ENCODE peak calls at places on chromosomes 6 and 20, in ten cellular contexts. T is lower lobe of right lung, X is HCT116, U is sigmoid colon, S is IMR-90, C is A549, Y is uterus, Z is OCI-LY7, J is A673, L is ovary. P is an unnamed sample.
A peak's percentile ranks its signal among the peaks of the same experiment; 100 is the strongest.

GRCh38 chr6:40511884-40512283 is 75.3 kb downstream of the LRFN2 start:
- DNase-seq in T (no peak), X (no peak), U (no peak), S (no peak), C (no peak), Y (no peak), Z (no peak), J (no peak), L (no peak), P (no peak)

GRCh38 chr20:63191400-63191799 is 24.5 kb downstream of the YTHDF1 start:
- DNase-seq in T (peak; percentile 52), X (peak; percentile 91), U (no peak), S (peak; percentile 19), C (no peak), Y (no peak), Z (no peak), J (no peak), L (no peak), P (peak; percentile 63)

GRCh38 chr20:33246077-33246476 is 10.3 kb downstream of the BPIFA1 start:
- DNase-seq in T (no peak), X (no peak), U (no peak), S (no peak), C (no peak), Y (no peak), Z (no peak), J (no peak), L (no peak), P (no peak)

GRCh38 chr20:24753136-24753535 is 195.9 kb upstream of the CST7 start:
- DNase-seq in T (no peak), X (no peak), U (no peak), S (no peak), C (no peak), Y (no peak), Z (no peak), J (no peak), L (no peak), P (no peak)

GRCh38 chr6:166365221-166365620 is 17.5 kb downstream of the MPC1 start:
- DNase-seq in T (no peak), X (no peak), U (no peak), S (peak; percentile 74), C (no peak), Y (no peak), Z (no peak), J (peak; percentile 70), L (no peak), P (no peak)

GRCh38 chr6:73704260-73704659 is 8.3 kb downstream of the CD109 start:
- DNase-seq in T (no peak), X (peak; percentile 93), U (no peak), S (peak; percentile 99), C (peak; percentile 38), Y (no peak), Z (no peak), J (peak; percentile 54), L (no peak), P (no peak)

GRCh38 chr6:143857651-143858050 is 6.6 kb upstream of the ZC2HC1B start:
- DNase-seq in T (no peak), X (no peak), U (no peak), S (no peak), C (no peak), Y (no peak), Z (no peak), J (no peak), L (no peak), P (no peak)

GRCh38 chr6:43670623-43670986 is 17.0 kb downstream of the MRPS18A start:
- DNase-seq in T (no peak), X (no peak), U (no peak), S (no peak), C (no peak), Y (no peak), Z (no peak), J (no peak), L (no peak), P (no peak)

GRCh38 chr6:7557652-7558051 is 16.2 kb downstream of the DSP start:
- DNase-seq in T (no peak), X (no peak), U (no peak), S (no peak), C (no peak), Y (no peak), Z (no peak), J (no peak), L (no peak), P (no peak)

GRCh38 chr6:7559651-7560385 is 18.3 kb downstream of the DSP start:
- DNase-seq in T (no peak), X (no peak), U (no peak), S (no peak), C (no peak), Y (no peak), Z (no peak), J (no peak), L (no peak), P (no peak)

GRCh38 chr6:7559196-7559595 is 17.7 kb downstream of the DSP start:
- DNase-seq in T (no peak), X (no peak), U (no peak), S (no peak), C (no peak), Y (no peak), Z (no peak), J (no peak), L (no peak), P (no peak)

GRCh38 chr6:7562769-7563168 is 21.3 kb downstream of the DSP start:
- DNase-seq in T (no peak), X (no peak), U (no peak), S (no peak), C (no peak), Y (no peak), Z (no peak), J (no peak), L (no peak), P (no peak)

DNA sequence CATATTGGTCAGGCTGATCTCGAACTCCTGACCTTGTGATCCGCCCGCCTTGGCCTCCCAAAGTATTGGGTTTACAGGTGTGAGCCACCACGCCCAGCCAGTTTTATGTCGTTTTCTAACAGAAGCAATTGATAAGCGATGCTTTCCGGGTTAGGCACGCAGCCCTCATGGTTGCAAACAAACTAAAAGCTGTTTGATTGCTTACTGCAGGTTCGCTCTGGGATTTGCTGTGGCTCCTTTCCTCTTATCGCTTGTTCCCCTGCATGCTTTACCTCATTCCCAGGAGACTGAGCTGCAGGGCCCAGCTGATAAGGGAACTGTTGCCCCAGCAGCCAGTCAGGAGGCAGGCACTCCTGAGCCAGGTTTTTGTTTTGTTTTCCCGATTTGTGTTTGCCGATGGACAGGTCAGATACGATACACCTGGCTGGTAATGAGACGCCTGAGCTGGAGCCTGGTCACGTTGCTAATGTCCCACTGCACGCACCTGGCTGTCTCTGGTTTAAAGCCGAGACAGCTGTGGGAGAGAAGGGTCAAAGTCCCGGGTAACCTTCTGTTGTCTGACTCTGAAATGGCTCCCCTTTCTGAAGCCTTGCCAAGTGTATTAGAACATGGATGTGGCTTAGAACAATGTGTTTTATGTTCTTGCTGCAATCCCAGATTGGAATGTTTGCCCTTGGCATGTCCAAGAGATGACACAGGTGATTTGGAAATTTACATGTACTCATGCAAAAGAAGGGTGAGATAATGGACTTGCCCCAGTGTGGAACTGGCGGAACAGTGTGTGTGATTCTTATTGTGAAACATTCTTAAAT is 19.9 kb downstream of the DSP start:
- DNase-seq in T (no peak), X (no peak), U (no peak), S (peak; percentile 27), C (no peak), Y (no peak), Z (no peak), J (no peak), L (no peak), P (peak; percentile 90)
- H3K27ac ChIP-seq in T (no peak overlapping the region), X (no peak overlapping the region), U (no peak overlapping the region), S (no peak overlapping the region), C (no peak overlapping the region), Y (no peak overlapping the region), Z (no peak overlapping the region), J (no peak overlapping the region), L (no peak overlapping the region), P (peak overlapping the region; percentile 77)

GRCh38 chr6:32047855-32048766 is 9.9 kb downstream of the CYP21A2 start:
- DNase-seq in T (peak; percentile 77), X (peak; percentile 34), U (peak; percentile 89), S (peak; percentile 30), C (peak; percentile 34), Y (peak; percentile 77), Z (peak; percentile 54), J (peak; percentile 60), L (peak; percentile 83), P (peak; percentile 79)

GRCh38 chr6:32047539-32047854 is 9.3 kb downstream of the CYP21A2 start:
- DNase-seq in T (no peak), X (no peak), U (peak; percentile 66), S (no peak), C (no peak), Y (no peak), Z (no peak), J (no peak), L (peak; percentile 40), P (no peak)

GRCh38 chr6:32046450-32047083 is 8.4 kb downstream of the CYP21A2 start:
- DNase-seq in T (no peak), X (no peak), U (peak; percentile 84), S (no peak), C (no peak), Y (peak; percentile 65), Z (no peak), J (peak; percentile 88), L (peak; percentile 70), P (no peak)

GRCh38 chr6:32047084-32047478 is 8.9 kb downstream of the CYP21A2 start:
- DNase-seq in T (no peak), X (peak; percentile 21), U (peak; percentile 91), S (peak; percentile 24), C (no peak), Y (peak; percentile 80), Z (no peak), J (no peak), L (no peak), P (no peak)

DNA sequence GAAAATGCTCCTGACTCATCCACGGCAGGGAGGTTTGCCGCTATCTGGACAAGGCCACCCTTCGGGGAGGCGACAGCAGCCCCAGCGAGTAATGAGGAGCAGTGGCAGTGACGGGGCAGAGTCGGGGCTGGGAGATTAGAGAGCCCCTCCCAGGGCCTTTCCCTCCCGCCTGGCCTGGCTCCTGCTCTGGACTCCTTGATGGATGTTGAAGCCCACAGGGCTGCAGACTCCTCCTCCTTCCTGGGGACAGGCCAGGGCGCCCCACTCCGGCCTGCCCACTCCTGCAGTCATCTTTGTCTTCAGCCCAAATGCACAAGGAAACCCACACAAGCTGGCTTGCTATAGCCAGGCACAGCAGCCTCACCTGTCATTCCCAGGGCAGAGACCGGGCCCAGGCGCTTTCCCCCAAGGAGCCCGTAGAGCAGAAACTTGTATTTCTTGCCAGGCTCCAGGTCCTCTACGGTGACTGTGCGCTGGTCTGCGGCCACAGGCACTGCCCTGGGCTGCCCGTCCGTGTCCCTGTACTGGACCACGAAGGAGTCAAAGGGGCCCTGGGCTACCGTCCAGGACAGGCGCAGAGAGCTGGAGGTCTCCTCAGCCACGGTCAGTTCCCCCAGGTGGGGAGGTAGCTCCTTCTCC is 7.7 kb downstream of the CYP21A2 start:
- DNase-seq in T (no peak), X (no peak), U (no peak), S (no peak), C (no peak), Y (no peak), Z (no peak), J (no peak), L (no peak), P (no peak)
- H3K27ac ChIP-seq in T (peak overlapping the region; percentile 64), X (no peak overlapping the region), U (peak overlapping the region; percentile 54), S (no peak overlapping the region), C (no peak overlapping the region), Y (peak overlapping the region; percentile 75), Z (no peak overlapping the region), J (peak overlapping the region; percentile 48), L (peak overlapping the region; percentile 83), P (no peak overlapping the region)

GRCh38 chr20:43241057-43241702 is 51.5 kb upstream of the PTPRT start:
- DNase-seq in T (no peak), X (no peak), U (no peak), S (no peak), C (no peak), Y (no peak), Z (no peak), J (no peak), L (no peak), P (no peak)

GRCh38 chr20:43237651-43238050 is 47.9 kb upstream of the PTPRT start:
- DNase-seq in T (no peak), X (no peak), U (no peak), S (no peak), C (no peak), Y (no peak), Z (no peak), J (no peak), L (no peak), P (no peak)

GRCh38 chr20:43231829-43232228 is 42.1 kb upstream of the PTPRT start:
- DNase-seq in T (no peak), X (no peak), U (no peak), S (no peak), C (no peak), Y (no peak), Z (no peak), J (no peak), L (no peak), P (no peak)

GRCh38 chr20:43238833-43239232 is 49.1 kb upstream of the PTPRT start:
- DNase-seq in T (no peak), X (peak; percentile 33), U (no peak), S (no peak), C (no peak), Y (no peak), Z (peak; percentile 23), J (peak; percentile 5), L (no peak), P (no peak)

DNA sequence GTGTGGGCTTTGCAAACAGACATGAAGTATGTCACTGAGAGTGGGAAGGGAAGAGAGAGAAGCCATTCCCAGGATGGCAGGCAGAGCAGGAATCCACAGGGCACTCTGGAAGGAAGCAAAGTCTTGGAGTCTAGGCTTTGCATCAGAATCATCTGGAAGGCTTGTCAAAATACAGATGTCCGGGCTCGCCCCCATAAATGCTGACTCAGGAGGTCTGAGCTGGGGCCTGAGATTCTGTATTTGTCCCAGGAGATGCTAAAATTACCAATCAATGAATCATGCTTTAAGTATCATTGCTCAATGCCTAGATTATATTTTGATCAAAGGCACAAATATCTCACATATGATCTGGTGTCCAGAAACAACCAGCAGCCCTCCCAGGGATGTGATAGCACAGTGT is 46.3 kb upstream of the PTPRT start:
- DNase-seq in T (no peak), X (no peak), U (no peak), S (no peak), C (no peak), Y (no peak), Z (no peak), J (no peak), L (no peak), P (no peak)
- H3K27ac ChIP-seq in T (no peak overlapping the region), X (no peak overlapping the region), U (no peak overlapping the region), S (no peak overlapping the region), C (no peak overlapping the region), Y (no peak overlapping the region), Z (no peak overlapping the region), J (no peak overlapping the region), L (no peak overlapping the region), P (no peak overlapping the region)

GRCh38 chr6:11366934-11367637 is 134.6 kb upstream of the NEDD9 start:
- DNase-seq in T (no peak), X (no peak), U (no peak), S (no peak), C (no peak), Y (no peak), Z (no peak), J (no peak), L (no peak), P (no peak)
- H3K27ac ChIP-seq in T (peak overlapping the region; percentile 83), X (no peak overlapping the region), U (peak overlapping the region; percentile 42), S (no peak overlapping the region), C (peak overlapping the region; percentile 93), Y (peak overlapping the region; percentile 95), Z (no peak overlapping the region), J (no peak overlapping the region), L (no peak overlapping the region), P (peak overlapping the region; percentile 68)